ENCODE peak calls at places on chromosome 4, in seven cellular contexts. X is posterior cingulate gyrus; E is G401; R is GM04504; D is fibroblast of mammary gland; J is astrocyte of the spinal cord; W is stimulated activated CD4-positive, alpha-beta T cell treated with anti-CD3 and anti-CD28 coated beads, Interleukin-1b, Interleukin-23, amount 100 ng/mL, for 4 hours. K is an unnamed sample.

GRCh38 chr4:136713140-136713539 is 819.2 kb downstream of the PCDH18 start:
- DNase-seq in X (peak; percentile 22), E (no peak), R (no peak), D (peak; percentile 2), J (peak; percentile 40), W (no peak), K (no peak)

GRCh38 chr4:38803833-38804653 is 548 bp downstream of the TLR1 start:
- DNase-seq in X (no peak), E (peak; percentile 5), R (no peak), D (no peak), J (no peak), W (no peak), K (no peak)

GRCh38 chr4:94724016-94724415 is 33.7 kb upstream of the BMPR1B start:
- DNase-seq in X (no peak), E (no peak), R (no peak), D (no peak), J (no peak), W (no peak), K (no peak)

GRCh38 chr4:55312491-55313101 is 33.4 kb upstream of the SRD5A3 start:
- DNase-seq in X (no peak), E (peak; percentile 15), R (peak; percentile 38), D (peak; percentile 75), J (peak; percentile 45), W (peak; percentile 17), K (peak; percentile 18)

GRCh38 chr4:76213415-76214268 is at the start of gene SCARB2:
- DNase-seq in X (peak; percentile 75), E (peak; percentile 82), R (peak; percentile 77), D (peak; percentile 73), J (peak; percentile 89), W (peak; percentile 33), K (peak; percentile 65)

GRCh38 chr4:133775881-133776280 is 425.7 kb downstream of the PABPC4L start:
- DNase-seq in X (no peak), E (no peak), R (peak; percentile 5), D (peak; percentile 35), J (peak; percentile 50), W (no peak), K (no peak)

GRCh38 chr4:112099701-112100289 is 45.5 kb upstream of the FAM241A start:
- DNase-seq in X (no peak), E (peak; percentile 64), R (peak; percentile 13), D (peak; percentile 79), J (peak; percentile 73), W (no peak), K (no peak)

GRCh38 chr4:87038837-87039715 is 104.3 kb downstream of the AFF1 start:
- DNase-seq in X (peak; percentile 54), E (peak; percentile 70), R (peak; percentile 85), D (peak; percentile 84), J (peak; percentile 91), W (no peak), K (no peak)

GRCh38 chr4:173424899-173425805 is 26.2 kb upstream of the SCRG1 start:
- DNase-seq in X (no peak), E (no peak), R (peak; percentile 68), D (peak; percentile 94), J (peak; percentile 79), W (no peak), K (no peak)

GRCh38 chr4:83599183-83599582 is 63.3 kb downstream of the GPAT3 start:
- DNase-seq in X (no peak), E (peak; percentile 9), R (no peak), D (peak; percentile 59), J (peak; percentile 49), W (no peak), K (no peak)

GRCh38 chr4:54930226-54930625 is 195.2 kb downstream of the KDR start:
- DNase-seq in X (no peak), E (no peak), R (peak; percentile 10), D (peak; percentile 12), J (peak; percentile 84), W (no peak), K (no peak)

GRCh38 chr4:140095694-140096482 is 58.1 kb downstream of the MAML3 start:
- DNase-seq in X (peak; percentile 27), E (no peak), R (peak; percentile 69), D (peak; percentile 99), J (peak; percentile 97), W (peak; percentile 67), K (no peak)

GRCh38 chr4:139223682-139224317 is 46.8 kb upstream of the ELF2 start:
- DNase-seq in X (peak; percentile 18), E (peak; percentile 63), R (peak; percentile 32), D (peak; percentile 85), J (peak; percentile 75), W (no peak), K (no peak)

GRCh38 chr4:159446266-159446976 is 343.5 kb downstream of the RAPGEF2 start:
- DNase-seq in X (peak; percentile 37), E (peak; percentile 72), R (peak; percentile 38), D (peak; percentile 80), J (peak; percentile 80), W (no peak), K (peak; percentile 36)

GRCh38 chr4:75849459-75849858 is 52.8 kb downstream of the PPEF2 start:
- DNase-seq in X (no peak), E (no peak), R (no peak), D (no peak), J (no peak), W (no peak), K (no peak)

GRCh38 chr4:116183241-116183640 is 902.1 kb downstream of the TRAM1L1 start:
- DNase-seq in X (no peak), E (no peak), R (no peak), D (no peak), J (no peak), W (no peak), K (no peak)

GRCh38 chr4:143186634-143187033 is 1.9 kb downstream of the USP38 start:
- DNase-seq in X (no peak), E (no peak), R (no peak), D (peak; percentile 24), J (peak; percentile 22), W (no peak), K (no peak)

GRCh38 chr4:160175064-160175643 is 1072.3 kb downstream of the RAPGEF2 start:
- DNase-seq in X (no peak), E (no peak), R (no peak), D (no peak), J (no peak), W (no peak), K (no peak)

GRCh38 chr4:16757080-16757521 is 141.3 kb downstream of the LDB2 start:
- DNase-seq in X (no peak), E (no peak), R (peak; percentile 11), D (peak; percentile 40), J (no peak), W (no peak), K (no peak)

GRCh38 chr4:72136429-72136828 is 104.6 kb downstream of the NPFFR2 start:
- DNase-seq in X (no peak), E (no peak), R (no peak), D (no peak), J (no peak), W (no peak), K (no peak)

GRCh38 chr4:3302786-3303444 is 10.1 kb downstream of the RGS12 start:
- DNase-seq in X (peak; percentile 13), E (no peak), R (no peak), D (no peak), J (no peak), W (no peak), K (no peak)

GRCh38 chr4:37989398-37990260 is 29.4 kb downstream of the PTTG2 start:
- DNase-seq in X (no peak), E (no peak), R (no peak), D (no peak), J (no peak), W (no peak), K (no peak)

GRCh38 chr4:98181815-98182214 is 38.5 kb upstream of the STPG2 start:
- DNase-seq in X (no peak), E (no peak), R (no peak), D (peak; percentile 18), J (peak; percentile 14), W (no peak), K (no peak)

GRCh38 chr4:6991771-6992557 is 51.2 kb upstream of the TADA2B start:
- DNase-seq in X (no peak), E (peak; percentile 15), R (peak; percentile 59), D (peak; percentile 94), J (peak; percentile 92), W (no peak), K (peak; percentile 68)

GRCh38 chr4:182752158-182752910 is 164.9 kb downstream of the DCTD start:
- DNase-seq in X (no peak), E (no peak), R (peak; percentile 64), D (peak; percentile 49), J (peak; percentile 79), W (no peak), K (no peak)

GRCh38 chr4:75723117-75723801 is 1.1 kb upstream of the USO1 start:
- DNase-seq in X (no peak), E (peak; percentile 46), R (peak; percentile 27), D (peak; percentile 75), J (peak; percentile 39), W (no peak), K (no peak)

GRCh38 chr4:156751486-156751885 is 220.1 kb downstream of the PDGFC start:
- DNase-seq in X (no peak), E (no peak), R (peak; percentile 74), D (peak; percentile 43), J (peak; percentile 50), W (no peak), K (no peak)

GRCh38 chr4:177448850-177449249 is 6.6 kb upstream of the AGA start:
- DNase-seq in X (no peak), E (no peak), R (peak; percentile 41), D (peak; percentile 56), J (peak; percentile 68), W (no peak), K (peak; percentile 37)

GRCh38 chr4:42398448-42399355 is 1.4 kb downstream of the SHISA3 start:
- DNase-seq in X (no peak), E (no peak), R (no peak), D (no peak), J (peak; percentile 13), W (no peak), K (no peak)

GRCh38 chr4:125266901-125267601 is 47.7 kb upstream of the FAT4 start:
- DNase-seq in X (no peak), E (no peak), R (peak; percentile 71), D (peak; percentile 87), J (peak; percentile 67), W (no peak), K (peak; percentile 28)

GRCh38 chr4:37661643-37662221 is 24.4 kb downstream of the RELL1 start:
- DNase-seq in X (no peak), E (no peak), R (peak; percentile 46), D (peak; percentile 65), J (peak; percentile 44), W (no peak), K (peak; percentile 34)

GRCh38 chr4:113610542-113610941 is 151.0 kb downstream of the CAMK2D start:
- DNase-seq in X (no peak), E (no peak), R (no peak), D (no peak), J (no peak), W (no peak), K (no peak)

GRCh38 chr4:95540227-95540626 is 8.5 kb downstream of the UNC5C start:
- DNase-seq in X (no peak), E (no peak), R (no peak), D (no peak), J (no peak), W (no peak), K (no peak)

GRCh38 chr4:58560736-58561135 is 1450.6 kb upstream of the IGFBP7 start:
- DNase-seq in X (no peak), E (no peak), R (no peak), D (no peak), J (no peak), W (no peak), K (no peak)

GRCh38 chr4:84740071-84740470 is 157.1 kb downstream of the CDS1 start:
- DNase-seq in X (no peak), E (no peak), R (no peak), D (no peak), J (no peak), W (no peak), K (no peak)

GRCh38 chr4:1615786-1616573 is 68.1 kb downstream of the FAM53A start:
- DNase-seq in X (no peak), E (no peak), R (no peak), D (no peak), J (no peak), W (no peak), K (no peak)

GRCh38 chr4:38661371-38661770 is 2.6 kb upstream of the KLF3 start:
- DNase-seq in X (no peak), E (no peak), R (no peak), D (no peak), J (no peak), W (no peak), K (no peak)

GRCh38 chr4:48905363-48906015 is 1.1 kb downstream of the OCIAD2 start:
- DNase-seq in X (no peak), E (no peak), R (no peak), D (peak; percentile 73), J (peak; percentile 43), W (no peak), K (no peak)